ENCODE peak calls at places on chromosome 3, in seven cellular contexts. G is Right ventricle myocardium superior; X is CD8-positive, alpha-beta T cell; F is GDM1; Y is NCI-H1092 treated with DMSO at 0.1 percent for 48 hours; A is left colon; E is NCI-H1694. L is an unnamed sample.

GRCh38 chr3:144586382-144586781 is 614.8 kb downstream of the DIPK2A start:
- DNase-seq in X (no peak), E (no peak), Y (no peak), F (peak), A (no peak), G (no peak), L (no peak)

GRCh38 chr3:171874251-171874679 is 31.1 kb downstream of the TMEM212 start:
- DNase-seq in X (no peak), F (no peak), Y (no peak), E (no peak), G (no peak), A (no peak), L (peak)

GRCh38 chr3:60363817-60364216 is 887.4 kb downstream of the FHIT start:
- DNase-seq in G (no peak), F (no peak), X (no peak), A (no peak), Y (no peak), E (peak), L (no peak)

GRCh38 chr3:148816971-148817519 is 10.6 kb upstream of the CPB1 start:
- DNase-seq in F (no peak), G (no peak), A (no peak), E (no peak), Y (no peak), X (no peak), L (no peak)

GRCh38 chr3:128554465-128555097 is 61.6 kb upstream of the GATA2 start:
- DNase-seq in E (no peak), F (no peak), X (no peak), A (no peak), Y (no peak), G (no peak), L (no peak)

GRCh38 chr3:9948586-9948985 is 3.6 kb downstream of the PRRT3 start:
- DNase-seq in X (no peak), F (no peak), E (no peak), A (no peak), Y (no peak), G (no peak), L (no peak)

GRCh38 chr3:113695818-113696645 is at the start of gene USF3:
- DNase-seq in Y (peak), E (peak), X (peak), F (peak), A (peak), G (peak), L (no peak)

GRCh38 chr3:69182588-69183299 is 60.3 kb upstream of the LMOD3 start:
- DNase-seq in X (no peak), Y (no peak), F (no peak), G (no peak), E (no peak), A (no peak), L (no peak)

GRCh38 chr3:139520028-139520737 is 19.4 kb downstream of the RBP1 start:
- DNase-seq in A (no peak), E (no peak), F (no peak), G (no peak), X (no peak), Y (no peak), L (no peak)

GRCh38 chr3:117480981-117481380 is 771.4 kb downstream of the TUSC7 start:
- DNase-seq in Y (no peak), E (no peak), F (no peak), X (no peak), G (no peak), A (no peak), L (no peak)